ENCODE peak calls at places on chromosomes 5 and 9, in seven cellular contexts. N is HepG2, U is hepatocyte, D is A673, X is neural progenitor cell, J is DND-41, M is fibroblast of lung. C is an unnamed sample.

GRCh38 chr5:119036101-119036762 is 34.7 kb upstream of the DMXL1 start:
- DNase-seq in U (peak; percentile 17), J (no peak), N (no peak), X (no peak), D (no peak), M (peak; percentile 85), C (peak; percentile 94)

GRCh38 chr5:138542120-138542955 is 698 bp downstream of the ETF1 start:
- DNase-seq in D (no peak), N (no peak), J (peak; percentile 12), U (peak; percentile 17), M (peak; percentile 10), X (peak; percentile 4), C (peak; percentile 44)

GRCh38 chr9:134570151-134570621 is 71.4 kb upstream of the COL5A1 start:
- DNase-seq in M (no peak), J (no peak), N (no peak), U (peak; percentile 26), X (no peak), D (peak; percentile 60), C (peak; percentile 54)

GRCh38 chr5:3143382-3143781 is 391.9 kb upstream of the IRX2 start:
- DNase-seq in D (no peak), N (no peak), X (no peak), M (no peak), U (no peak), J (no peak), C (no peak)

GRCh38 chr5:128764910-128765309 is 200.4 kb upstream of the SLC27A6 start:
- DNase-seq in U (no peak), D (no peak), M (no peak), N (no peak), J (no peak), X (no peak), C (no peak)

GRCh38 chr5:59275537-59276276 is 617.8 kb downstream of the PDE4D start:
- DNase-seq in U (peak; percentile 68), M (peak; percentile 67), D (peak; percentile 15), N (no peak), J (no peak), X (peak; percentile 83), C (peak; percentile 63)

GRCh38 chr5:139885172-139885856 is 89.7 kb downstream of the PSD2 start:
- DNase-seq in U (no peak), D (no peak), M (no peak), J (no peak), X (no peak), N (no peak), C (no peak)

GRCh38 chr9:20872340-20872977 is 159.0 kb downstream of the HACD4 start:
- DNase-seq in D (peak; percentile 3), J (no peak), N (no peak), U (no peak), X (peak; percentile 42), M (peak; percentile 92), C (peak; percentile 79)

GRCh38 chr9:126482361-126483044 is 131.2 kb upstream of the LMX1B start:
- DNase-seq in D (no peak), X (peak; percentile 91), M (peak; percentile 86), J (no peak), U (peak; percentile 66), N (no peak), C (peak; percentile 85)

GRCh38 chr5:150503977-150504620 is 3.8 kb upstream of the NDST1 start:
- DNase-seq in D (no peak), J (no peak), X (no peak), U (no peak), M (peak; percentile 54), N (peak; percentile 67), C (peak; percentile 73)

GRCh38 chr9:133496901-133497411 is 18.1 kb upstream of the SLC2A6 start:
- DNase-seq in D (no peak), U (no peak), N (no peak), X (no peak), M (no peak), J (no peak), C (no peak)

GRCh38 chr5:178589180-178590140 is 733 bp downstream of the COL23A1 start:
- DNase-seq in M (peak; percentile 50), U (peak; percentile 80), N (no peak), D (peak; percentile 41), X (peak; percentile 82), J (no peak), C (peak; percentile 61)
- TF ChIP-seq EZH2 in M (no peak), U (peak; percentile 13), N (no peak), D (no peak), X (peak; percentile 84), J (no peak), C (no peak)

DNA sequence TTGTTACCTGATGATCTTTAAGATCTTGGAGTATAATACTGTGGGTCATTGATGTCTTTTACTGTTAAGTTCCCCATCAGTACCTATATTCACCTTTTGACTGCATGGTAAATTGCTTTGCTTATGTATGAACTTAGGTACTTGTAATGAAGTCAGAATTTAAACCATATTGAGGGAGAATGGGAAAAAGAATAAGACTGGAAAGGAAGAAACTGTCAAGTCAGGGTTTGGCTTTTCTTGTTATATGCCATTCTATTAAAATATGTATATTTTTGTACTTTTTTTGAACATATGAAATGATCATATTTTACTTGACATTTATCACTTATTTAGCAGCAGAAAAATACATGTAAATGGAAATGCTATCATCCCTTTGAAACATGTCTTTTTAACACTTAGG is 58.6 kb downstream of the KIAA1958 start:
- DNase-seq in X (no peak), D (no peak), J (no peak), M (no peak), U (no peak), N (no peak), C (no peak)
- TF ChIP-seq EZH2 in X (no peak), D (no peak), J (no peak), M (no peak), U (no peak), N (no peak), C (no peak)

GRCh38 chr5:121105921-121106320 is 641.8 kb downstream of the PRR16 start:
- DNase-seq in M (no peak), J (no peak), X (no peak), U (no peak), D (no peak), N (no peak), C (no peak)
- TF ChIP-seq EZH2 in M (no peak), J (no peak), X (no peak), U (no peak), D (no peak), N (no peak), C (no peak)

DNA sequence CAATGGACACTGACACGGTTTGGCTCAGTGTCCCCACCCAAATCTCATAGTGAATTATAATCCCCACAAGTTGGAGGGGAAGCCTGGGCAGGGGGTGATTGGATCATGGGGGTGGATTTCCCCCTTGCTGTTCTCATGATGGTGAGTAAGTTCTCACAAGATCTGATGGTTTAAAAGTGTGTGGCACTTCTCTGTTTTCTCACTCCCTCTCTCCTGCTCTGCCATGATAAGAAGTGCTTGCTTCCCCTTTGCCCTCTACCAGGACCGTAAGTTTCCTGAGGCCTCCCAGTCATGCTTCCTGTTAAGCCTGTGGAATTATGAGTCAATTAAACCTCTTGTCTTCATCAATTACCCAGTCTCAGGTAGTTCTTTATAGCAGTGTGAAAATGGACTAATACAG is 115.8 kb upstream of the KIF2A start:
- DNase-seq in U (no peak), J (no peak), D (no peak), X (no peak), M (no peak), N (no peak), C (no peak)
- TF ChIP-seq EZH2 in U (no peak), J (no peak), D (no peak), X (no peak), M (no peak), N (no peak), C (no peak)